ENCODE peak calls at places on chromosomes 12 and 14, in seven cellular contexts. N is stomach, L is IMR-90, I is ovary, V is neural progenitor cell, O is fibroblast of villous mesenchyme, Q is GM12878. Z is an unnamed sample.

GRCh38 chr14:105311838-105312237 is 2.7 kb upstream of the PACS2 start:
- DNase-seq in V (peak), L (no peak), I (no peak), O (no peak), Q (no peak), N (no peak), Z (no peak)

GRCh38 chr12:106139422-106140141 is 828 bp upstream of the NUAK1 start:
- DNase-seq in V (peak), I (peak), L (peak), O (peak), N (peak), Q (no peak), Z (no peak)

GRCh38 chr14:91125271-91125661 is 11.4 kb downstream of the DGLUCY start:
- DNase-seq in I (no peak), N (no peak), L (no peak), Q (no peak), V (no peak), O (no peak), Z (no peak)

GRCh38 chr12:104823985-104824441 is 134.1 kb downstream of the SLC41A2 start:
- DNase-seq in L (no peak), N (no peak), I (no peak), O (no peak), V (no peak), Q (no peak), Z (no peak)

GRCh38 chr12:109027767-109028166 is 6.9 kb upstream of the SVOP start:
- DNase-seq in I (no peak), Q (no peak), L (peak), V (no peak), O (peak), N (no peak), Z (peak)

GRCh38 chr12:120999191-121000120 is 16.8 kb downstream of the C12orf43 start:
- DNase-seq in O (no peak), I (no peak), Q (no peak), L (peak), N (peak), V (peak), Z (no peak)

GRCh38 chr12:16766736-16767135 is 160.8 kb upstream of the LMO3 start:
- DNase-seq in L (no peak), N (no peak), I (no peak), V (peak), Q (no peak), O (peak), Z (no peak)

GRCh38 chr12:128052341-128052740 is 214.6 kb upstream of the TMEM132C start:
- DNase-seq in I (no peak), L (no peak), O (no peak), N (no peak), Q (no peak), V (no peak), Z (no peak)

GRCh38 chr12:66964629-66965028 is 285.8 kb upstream of the GRIP1 start:
- DNase-seq in N (no peak), V (no peak), I (no peak), L (no peak), Q (no peak), O (no peak), Z (no peak)

GRCh38 chr12:104627975-104628322 is 171.2 kb downstream of the CHST11 start:
- DNase-seq in Q (no peak), O (no peak), N (no peak), I (no peak), L (no peak), V (no peak), Z (no peak)

GRCh38 chr12:4271433-4272013 is 2.0 kb upstream of the CCND2 start:
- DNase-seq in V (peak), I (no peak), N (no peak), O (no peak), L (no peak), Q (peak), Z (no peak)

GRCh38 chr12:4270670-4271432 is 2.7 kb upstream of the CCND2 start:
- DNase-seq in N (no peak), O (no peak), V (peak), L (no peak), I (peak), Q (no peak), Z (no peak)

GRCh38 chr12:4272976-4273650 is 449 bp upstream of the CCND2 start:
- DNase-seq in N (no peak), I (no peak), Q (no peak), V (peak), O (no peak), L (no peak), Z (no peak)

GRCh38 chr12:4273651-4274395 is at the start of gene CCND2:
- DNase-seq in N (peak), O (peak), I (peak), Q (peak), V (peak), L (peak), Z (peak)

GRCh38 chr12:4272014-4272975 is 1.3 kb upstream of the CCND2 start:
- DNase-seq in I (peak), N (peak), O (peak), Q (peak), L (peak), V (peak), Z (peak)
- H3K4me3 ChIP-seq in I (peak), N (peak), O (peak), Q (peak), L (peak), V (peak), Z (peak)

GRCh38 chr12:4267904-4268548 is 5.5 kb upstream of the CCND2 start:
- DNase-seq in I (no peak), N (no peak), Q (no peak), L (no peak), V (no peak), O (no peak), Z (no peak)
- H3K4me3 ChIP-seq in I (no peak), N (peak), Q (peak), L (no peak), V (peak), O (no peak), Z (peak)

DNA sequence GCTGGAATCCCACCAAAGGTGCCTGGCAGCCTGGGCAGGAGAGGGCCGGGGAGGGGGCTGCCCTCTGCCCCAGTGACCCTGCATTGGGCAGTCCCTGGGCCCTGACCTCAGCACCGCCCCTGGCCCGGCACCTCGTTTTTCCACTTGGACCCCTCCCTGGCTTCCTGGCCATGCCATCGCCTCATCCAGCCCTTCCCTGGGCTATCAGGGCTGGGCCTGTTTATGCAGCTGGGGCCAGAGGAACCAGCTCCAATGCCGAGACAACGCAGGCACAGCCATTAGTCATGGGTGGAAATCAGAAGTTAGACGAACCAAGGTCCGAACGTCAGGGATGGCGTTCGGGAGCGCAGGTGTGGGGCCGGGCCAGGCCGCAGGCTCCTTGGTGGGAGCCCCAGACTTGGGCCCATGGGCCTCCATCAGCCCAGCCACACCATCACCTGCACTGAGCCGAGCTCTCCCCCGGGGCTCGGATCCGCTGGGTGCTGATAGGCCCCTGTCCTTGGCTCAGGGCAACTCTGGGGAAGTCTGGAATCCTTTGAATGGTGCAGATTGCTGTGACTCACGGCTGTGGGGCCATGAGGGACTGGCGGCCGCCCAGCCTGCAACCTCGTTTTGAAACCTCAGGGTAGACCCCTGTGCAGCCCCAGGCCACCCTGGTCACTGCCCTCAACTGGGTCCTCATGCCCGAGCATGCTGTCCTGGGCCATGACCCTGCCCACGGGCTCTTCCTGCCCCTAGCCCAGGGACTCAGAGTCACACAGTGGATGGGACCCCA is 169.4 kb downstream of the KIF26A start:
- DNase-seq in I (peak), Q (no peak), V (no peak), O (no peak), L (no peak), N (no peak), Z (no peak)
- H3K4me3 ChIP-seq in I (no peak), Q (no peak), V (no peak), O (no peak), L (no peak), N (no peak), Z (no peak)

DNA sequence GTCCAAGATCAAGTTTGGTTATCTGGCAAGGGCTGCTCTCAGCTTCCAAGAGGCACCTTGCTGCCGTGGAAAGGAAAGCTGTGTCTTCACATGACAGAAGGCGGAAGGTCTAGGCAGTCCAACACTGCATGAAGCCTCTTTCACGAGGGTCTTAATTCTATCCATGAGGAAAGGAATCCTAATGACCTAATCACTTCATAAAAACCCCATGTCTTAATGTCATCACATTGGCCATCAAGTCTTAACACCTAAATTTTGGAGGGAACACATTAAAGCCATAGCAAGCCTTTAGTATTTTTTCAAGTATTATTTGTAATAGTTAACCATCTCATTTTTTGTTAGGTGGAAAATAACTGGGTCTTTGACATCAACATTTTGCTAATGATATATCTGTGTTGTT is 858.3 kb downstream of the FLRT2 start:
- DNase-seq in N (no peak), O (no peak), L (no peak), Q (no peak), V (no peak), I (no peak), Z (no peak)
- H3K4me3 ChIP-seq in N (no peak), O (no peak), L (no peak), Q (no peak), V (no peak), I (no peak), Z (no peak)

GRCh38 chr12:99528478-99528877 is 119.1 kb upstream of the GARIN6 start:
- DNase-seq in Q (no peak), O (no peak), L (no peak), V (no peak), N (no peak), I (no peak), Z (no peak)
- H3K4me3 ChIP-seq in Q (no peak), O (no peak), L (no peak), V (no peak), N (no peak), I (no peak), Z (no peak)

DNA sequence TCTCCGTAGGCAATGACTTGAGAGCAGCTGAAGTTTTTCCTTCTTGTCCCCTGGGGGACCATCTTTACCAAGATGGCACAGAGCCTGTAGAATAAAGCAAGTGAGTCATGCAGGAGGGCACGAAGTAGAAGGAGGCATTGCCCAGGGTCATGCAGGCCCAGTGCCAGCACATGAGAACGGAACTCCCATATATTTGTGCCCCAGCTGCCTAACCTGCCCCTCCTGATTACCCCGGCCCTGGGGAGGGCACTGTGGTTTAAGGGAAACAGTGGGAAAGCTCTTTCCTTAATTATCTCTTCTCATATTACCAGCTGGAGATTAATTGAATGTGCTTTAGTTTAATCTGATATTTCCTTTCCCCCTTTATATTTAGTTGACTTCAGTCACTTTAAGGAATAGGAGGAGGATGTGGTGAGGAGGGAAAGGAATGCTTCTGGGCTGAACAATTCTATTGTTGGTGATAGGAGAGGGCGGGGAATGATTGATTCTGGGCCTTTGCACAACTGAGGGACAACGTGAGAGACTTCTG is 51.9 kb downstream of the RASSF8 start:
- DNase-seq in I (no peak), O (no peak), Q (no peak), L (no peak), N (no peak), V (peak), Z (no peak)
- H3K4me3 ChIP-seq in I (no peak), O (no peak), Q (no peak), L (no peak), N (no peak), V (no peak), Z (no peak)

DNA sequence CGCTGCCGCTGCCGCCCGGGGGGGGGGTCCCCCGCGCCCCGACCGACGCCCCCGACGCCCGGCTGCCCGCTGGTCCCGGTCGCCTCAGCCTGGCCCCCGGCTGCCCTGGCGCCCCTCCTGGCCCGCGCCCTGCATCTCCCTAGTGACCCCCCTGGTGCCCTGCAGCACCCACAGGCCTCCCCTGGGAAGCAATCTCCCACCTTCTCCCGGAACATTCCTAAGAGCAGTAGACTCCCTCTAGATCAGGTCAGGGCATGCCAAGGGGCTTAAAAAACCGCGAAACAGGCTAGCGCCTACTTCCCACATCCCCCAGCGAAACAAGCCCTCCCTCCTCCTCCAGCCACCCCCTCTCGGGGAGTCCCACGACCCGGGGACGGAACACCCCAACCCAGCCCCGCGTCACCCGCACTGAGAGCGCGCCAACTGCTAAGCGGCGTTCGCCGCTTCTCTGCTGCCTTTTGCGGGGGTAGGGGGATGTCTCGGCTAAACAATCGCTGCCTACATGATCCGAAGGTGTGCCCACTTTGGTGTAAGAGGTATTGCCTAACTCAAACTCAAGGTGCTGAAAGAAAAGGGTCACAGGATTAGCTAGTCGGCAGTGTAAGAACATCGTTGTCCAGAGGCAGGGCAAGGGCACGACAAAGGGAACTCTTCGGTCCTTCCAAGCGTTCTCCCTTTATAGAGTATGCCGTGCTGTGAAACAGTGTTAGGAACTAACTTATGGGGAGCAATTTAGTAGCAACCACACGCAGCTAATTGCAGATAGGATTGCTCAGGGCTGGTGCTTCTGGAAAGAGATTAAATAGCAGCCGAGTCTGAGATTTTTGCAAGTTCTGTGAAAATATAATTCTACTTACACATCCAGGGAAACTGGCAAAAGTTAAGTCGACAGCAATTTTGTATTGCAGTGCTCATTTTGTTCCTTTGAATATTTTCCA is 617 bp upstream of the NTN4 start:
- DNase-seq in N (no peak), O (peak), Q (no peak), V (peak), L (peak), I (peak), Z (no peak)
- H3K4me3 ChIP-seq in N (peak), O (peak), Q (no peak), V (peak), L (peak), I (peak), Z (peak)

GRCh38 chr12:130102266-130102665 is 60.0 kb upstream of the FZD10 start:
- DNase-seq in L (no peak), V (no peak), O (no peak), I (no peak), Q (no peak), N (no peak), Z (no peak)

GRCh38 chr12:130101370-130101769 is 60.9 kb upstream of the FZD10 start:
- DNase-seq in V (no peak), O (no peak), N (no peak), Q (no peak), I (no peak), L (no peak), Z (no peak)

GRCh38 chr12:130100634-130101033 is 61.6 kb upstream of the FZD10 start:
- DNase-seq in I (no peak), O (no peak), L (no peak), Q (no peak), V (no peak), N (no peak), Z (no peak)

GRCh38 chr12:130104114-130104513 is 58.1 kb upstream of the FZD10 start:
- DNase-seq in I (no peak), O (no peak), N (no peak), Q (no peak), L (no peak), V (no peak), Z (no peak)

GRCh38 chr12:130104596-130105253 is 57.5 kb upstream of the FZD10 start:
- DNase-seq in V (peak), L (no peak), Q (no peak), N (no peak), O (no peak), I (peak), Z (no peak)
- H3K4me3 ChIP-seq in V (no peak), L (no peak), Q (no peak), N (no peak), O (no peak), I (no peak), Z (no peak)

Z was measured in skeletal muscle cell.